ENCODE peak calls at places on chromosomes 6 and 20, in nine cellular contexts. R, X, I, A, B, G, L, D and H are unnamed samples.

GRCh38 chr20:655730-656624 is 3.0 kb upstream of the SRXN1 start:
- DNase-seq in R (no peak), X (no peak), I (no peak), A (no peak), B (no peak), G (no peak), L (no peak), D (no peak), H (no peak)

GRCh38 chr20:45934046-45934586 is 367 bp upstream of the PCIF1 start:
- DNase-seq in R (peak; percentile 53), X (peak; percentile 81), I (peak; percentile 94), A (peak; percentile 15), B (peak; percentile 50), G (no peak), L (peak; percentile 77), D (peak; percentile 90), H (no peak)

GRCh38 chr6:117396228-117396627 is 29.5 kb downstream of the ROS1 start:
- DNase-seq in R (no peak), X (no peak), I (no peak), A (no peak), B (no peak), G (no peak), L (no peak), D (no peak), H (no peak)

GRCh38 chr6:105794263-105794662 is 291.9 kb upstream of the PRDM1 start:
- DNase-seq in R (no peak), X (no peak), I (peak; percentile 77), A (no peak), B (peak; percentile 66), G (peak; percentile 77), L (peak; percentile 44), D (peak; percentile 82), H (no peak)

GRCh38 chr6:87287251-87287650 is 35.1 kb upstream of the SMIM8 start:
- DNase-seq in R (no peak), X (no peak), I (no peak), A (no peak), B (no peak), G (no peak), L (peak; percentile 17), D (no peak), H (no peak)

GRCh38 chr6:138485005-138485545 is 14.2 kb downstream of the NHSL1 start:
- DNase-seq in R (no peak), X (no peak), I (no peak), A (no peak), B (no peak), G (no peak), L (peak; percentile 57), D (no peak), H (no peak)

GRCh38 chr20:43191946-43192847 is 2.5 kb upstream of the PTPRT start:
- DNase-seq in R (no peak), X (peak; percentile 79), I (no peak), A (no peak), B (no peak), G (no peak), L (peak; percentile 43), D (no peak), H (no peak)

GRCh38 chr6:88072462-88072861 is 24.8 kb downstream of the SPACA1 start:
- DNase-seq in R (no peak), X (no peak), I (no peak), A (no peak), B (no peak), G (no peak), L (no peak), D (no peak), H (no peak)

GRCh38 chr6:144415014-144415413 is 129.9 kb downstream of the UTRN start:
- DNase-seq in R (no peak), X (no peak), I (no peak), A (no peak), B (no peak), G (no peak), L (no peak), D (no peak), H (no peak)

GRCh38 chr6:84428300-84428907 is 201.0 kb upstream of the CEP162 start:
- DNase-seq in R (no peak), X (peak; percentile 39), I (no peak), A (peak; percentile 44), B (peak; percentile 38), G (peak; percentile 63), L (peak; percentile 78), D (no peak), H (no peak)

GRCh38 chr20:34516038-34516873 is at the start of gene DYNLRB1:
- DNase-seq in R (peak; percentile 97), X (peak; percentile 93), I (peak; percentile 96), A (peak; percentile 87), B (peak; percentile 98), G (peak; percentile 99), L (peak; percentile 99), D (peak; percentile 99), H (no peak)

GRCh38 chr6:165091121-165091785 is 218.2 kb downstream of the C6orf118 start:
- DNase-seq in R (no peak), X (no peak), I (no peak), A (no peak), B (no peak), G (no peak), L (no peak), D (no peak), H (no peak)

GRCh38 chr6:34280216-34280615 is 31.4 kb upstream of the SMIM29 start:
- DNase-seq in R (no peak), X (no peak), I (no peak), A (no peak), B (no peak), G (no peak), L (no peak), D (no peak), H (no peak)

GRCh38 chr20:61436268-61436667 is 184.2 kb downstream of the CDH4 start:
- DNase-seq in R (no peak), X (no peak), I (no peak), A (no peak), B (no peak), G (no peak), L (no peak), D (no peak), H (no peak)

GRCh38 chr6:30819287-30819917 is 64.9 kb upstream of the DDR1 start:
- DNase-seq in R (no peak), X (no peak), I (no peak), A (no peak), B (no peak), G (no peak), L (no peak), D (no peak), H (no peak)

GRCh38 chr6:30816791-30817739 is 67.3 kb upstream of the DDR1 start:
- DNase-seq in R (no peak), X (no peak), I (no peak), A (no peak), B (no peak), G (no peak), L (no peak), D (no peak), H (no peak)

GRCh38 chr6:30821862-30822784 is 62.2 kb upstream of the DDR1 start:
- DNase-seq in R (no peak), X (peak; percentile 45), I (no peak), A (no peak), B (no peak), G (no peak), L (peak; percentile 68), D (no peak), H (no peak)

GRCh38 chr6:30820196-30820595 is 64.1 kb upstream of the DDR1 start:
- DNase-seq in R (peak; percentile 59), X (no peak), I (no peak), A (peak; percentile 73), B (peak; percentile 57), G (no peak), L (no peak), D (no peak), H (no peak)

DNA sequence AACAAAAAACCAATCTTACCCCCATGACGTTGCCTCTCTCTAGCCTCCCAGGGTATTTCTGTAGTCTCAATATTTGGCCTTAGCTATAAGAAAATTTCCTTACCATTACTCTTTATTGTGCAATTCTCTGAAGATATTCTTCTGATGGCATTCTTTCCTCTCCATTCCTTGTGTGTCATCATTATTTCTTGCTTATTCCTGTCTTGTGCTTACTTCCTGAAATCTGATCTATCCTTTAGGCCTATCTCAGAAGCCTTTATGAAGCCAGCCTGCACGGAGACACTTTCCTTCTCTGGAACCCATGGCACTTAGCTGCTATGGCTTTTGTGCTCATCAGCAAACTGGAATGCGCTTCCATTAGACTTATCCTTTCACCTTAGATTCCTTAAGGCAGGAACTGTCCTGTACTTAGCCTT is 65.9 kb upstream of the DDR1 start:
- DNase-seq in R (no peak), X (no peak), I (no peak), A (no peak), B (no peak), G (no peak), L (no peak), D (no peak), H (no peak)
- TF ChIP-seq POLR2AphosphoS5 in R (peak; percentile 59), X (peak; percentile 33), I (no peak), A (peak; percentile 65), B (no peak), G (no peak), L (no peak), D (no peak), H (no peak)

GRCh38 chr6:124977067-124977908 is 15.1 kb downstream of the RNF217 start:
- DNase-seq in R (no peak), X (no peak), I (no peak), A (no peak), B (no peak), G (no peak), L (no peak), D (no peak), H (no peak)

GRCh38 chr6:124982669-124983068 is 20.4 kb downstream of the RNF217 start:
- DNase-seq in R (no peak), X (no peak), I (no peak), A (no peak), B (no peak), G (no peak), L (no peak), D (no peak), H (no peak)

GRCh38 chr6:124978451-124979293 is 16.4 kb downstream of the RNF217 start:
- DNase-seq in R (no peak), X (no peak), I (no peak), A (no peak), B (no peak), G (no peak), L (no peak), D (no peak), H (no peak)

GRCh38 chr6:124983383-124983782 is 21.1 kb downstream of the RNF217 start:
- DNase-seq in R (no peak), X (no peak), I (no peak), A (no peak), B (no peak), G (no peak), L (no peak), D (no peak), H (no peak)

GRCh38 chr6:124979294-124979678 is 17.0 kb downstream of the RNF217 start:
- DNase-seq in R (no peak), X (no peak), I (no peak), A (no peak), B (no peak), G (no peak), L (no peak), D (no peak), H (no peak)
- H3K27ac ChIP-seq in R (no peak overlapping the region), X (no peak overlapping the region), I (no peak overlapping the region), A (no peak overlapping the region), B (no peak overlapping the region), G (no peak overlapping the region), L (no peak overlapping the region), D (peak overlapping the region; percentile 3), H (no peak overlapping the region)

GRCh38 chr6:155495011-155495768 is 39.6 kb upstream of the NOX3 start:
- DNase-seq in R (no peak), X (peak; percentile 17), I (no peak), A (no peak), B (no peak), G (no peak), L (peak; percentile 74), D (peak; percentile 80), H (no peak)
- TF ChIP-seq POLR2AphosphoS5 in R (no peak), X (no peak), I (no peak), A (no peak), B (peak; percentile 40), G (no peak), L (no peak), D (no peak), H (no peak)

GRCh38 chr6:169689247-169689646 is 12.6 kb downstream of the WDR27 start:
- DNase-seq in R (no peak), X (no peak), I (no peak), A (no peak), B (no peak), G (no peak), L (no peak), D (no peak), H (no peak)
- H3K27ac ChIP-seq in R (no peak overlapping the region), X (no peak overlapping the region), I (no peak overlapping the region), A (no peak overlapping the region), B (no peak overlapping the region), G (no peak overlapping the region), L (no peak overlapping the region), D (no peak overlapping the region), H (no peak overlapping the region)